ENCODE peak calls at places on chromosomes 4 and X, in five cellular contexts. B is effector memory CD8-positive, alpha-beta T cell; C is dorsolateral prefrontal cortex; N is NCI-H748 treated with DMSO at 0.1 percent for 48 hours; Y is NCI-H1694. G is an unnamed sample.

GRCh38 chr4:995311-996026 is 2.3 kb upstream of the SLC26A1 start:
- DNase-seq in B (no peak), C (no peak), N (no peak), Y (no peak), G (no peak)

GRCh38 chr4:185625503-185625902 is 90.2 kb upstream of the PDLIM3 start:
- DNase-seq in B (no peak), C (no peak), N (no peak), Y (no peak), G (no peak)

GRCh38 chrX:20197641-20198210 is 56.1 kb upstream of the EIF1AX start:
- DNase-seq in B (no peak), C (no peak), N (no peak), Y (no peak), G (no peak)

GRCh38 chrX:114152130-114152529 is 431.8 kb upstream of the HTR2C start:
- DNase-seq in B (no peak), C (no peak), N (no peak), Y (no peak), G (no peak)

GRCh38 chrX:109578916-109579315 is 42.3 kb downstream of the NXT2 start:
- DNase-seq in B (no peak), C (no peak), N (no peak), Y (no peak), G (no peak)

GRCh38 chr4:158673633-158674032 is 1.5 kb downstream of the ETFDH start:
- DNase-seq in B (no peak), C (no peak), N (no peak), Y (no peak), G (no peak)

GRCh38 chrX:12702509-12703091 is 88.6 kb upstream of the PRPS2 start:
- DNase-seq in B (no peak), C (no peak), N (no peak), Y (peak; percentile 0), G (peak; percentile 49)

GRCh38 chr4:156767911-156768415 is 203.6 kb downstream of the PDGFC start:
- DNase-seq in B (no peak), C (no peak), N (no peak), Y (no peak), G (no peak)

GRCh38 chr4:186813377-186814068 is 89.9 kb upstream of the FAT1 start:
- DNase-seq in B (no peak), C (no peak), N (no peak), Y (no peak), G (no peak)

GRCh38 chr4:87363552-87363951 is 27.4 kb downstream of the HSD17B11 start:
- DNase-seq in B (no peak), C (no peak), N (no peak), Y (no peak), G (no peak)

GRCh38 chrX:329291-329910 is 10.8 kb upstream of the GTPBP6 start:
- DNase-seq in B (no peak), C (peak; percentile 14), N (no peak), Y (no peak), G (no peak)

GRCh38 chr4:174332741-174333493 is 49.2 kb downstream of the CEP44 start:
- DNase-seq in B (no peak), C (no peak), N (no peak), Y (no peak), G (no peak)

GRCh38 chr4:4758708-4759107 is 100.8 kb upstream of the MSX1 start:
- DNase-seq in B (no peak), C (no peak), N (no peak), Y (no peak), G (no peak)

GRCh38 chr4:147361726-147362125 is 119.2 kb upstream of the EDNRA start:
- DNase-seq in B (no peak), C (no peak), N (no peak), Y (no peak), G (no peak)

GRCh38 chrX:11792461-11793421 is 34.7 kb downstream of the MSL3 start:
- DNase-seq in B (peak; percentile 27), C (peak; percentile 34), N (no peak), Y (no peak), G (no peak)

GRCh38 chr4:183996868-183997267 is 91.8 kb downstream of the STOX2 start:
- DNase-seq in B (no peak), C (no peak), N (no peak), Y (no peak), G (no peak)

GRCh38 chr4:150259861-150260567 is 181.8 kb downstream of the DCLK2 start:
- DNase-seq in B (no peak), C (no peak), N (no peak), Y (no peak), G (no peak)

GRCh38 chrX:150573702-150574101 is 5.3 kb downstream of the MTM1 start:
- DNase-seq in B (peak; percentile 18), C (no peak), N (no peak), Y (no peak), G (no peak)

GRCh38 chr4:158490629-158491028 is 31.1 kb upstream of the RXFP1 start:
- DNase-seq in B (no peak), C (no peak), N (no peak), Y (no peak), G (no peak)

GRCh38 chr4:47071863-47072441 is 40.6 kb downstream of the GABRB1 start:
- DNase-seq in B (no peak), C (no peak), N (no peak), Y (no peak), G (no peak)

GRCh38 chrX:115449742-115450141 is 111.2 kb upstream of the PLS3 start:
- DNase-seq in B (no peak), C (no peak), N (no peak), Y (no peak), G (no peak)

GRCh38 chr4:86359944-86360478 is at the start of gene MAPK10:
- DNase-seq in B (peak; percentile 16), C (peak; percentile 95), N (peak; percentile 83), Y (peak; percentile 81), G (peak; percentile 98)

GRCh38 chr4:5055411-5055810 is 4.1 kb downstream of the STK32B start:
- DNase-seq in B (no peak), C (no peak), N (no peak), Y (no peak), G (no peak)

GRCh38 chr4:24770111-24770584 is 25.2 kb upstream of the SOD3 start:
- DNase-seq in B (no peak), C (no peak), N (no peak), Y (no peak), G (no peak)

GRCh38 chr4:56234098-56234497 is 153.2 kb downstream of the AASDH start:
- DNase-seq in B (no peak), C (no peak), N (no peak), Y (no peak), G (no peak)